ENCODE peak calls at places on chromosomes 3 and 15, in ten cellular contexts. D is iris pigment epithelial cell, T is HS-27A, X is endothelial cell of umbilical vein, A is HTR-8/SVneo, Z is kidney tubule cell, W is Calu3, R is NCI-H2029 treated with DMSO at 0.1 percent for 48 hours, P is sigmoid colon, L is tibial artery. K is an unnamed sample.

GRCh38 chr15:33460166-33460805 is 149.5 kb downstream of the RYR3 start:
- DNase-seq in D (no peak), T (no peak), X (no peak), A (no peak), Z (peak; percentile 86), W (no peak), R (no peak), P (no peak), L (no peak), K (no peak)

GRCh38 chr3:74041068-74041675 is 416.4 kb upstream of the PDZRN3 start:
- DNase-seq in D (no peak), T (no peak), X (no peak), A (no peak), Z (no peak), W (no peak), R (no peak), P (no peak), L (no peak), K (no peak)

GRCh38 chr3:171748341-171748918 is 61.9 kb downstream of the PLD1 start:
- DNase-seq in D (peak; percentile 44), T (no peak), X (no peak), A (no peak), Z (no peak), W (no peak), R (no peak), P (no peak), L (no peak), K (no peak)

GRCh38 chr15:39801641-39802309 is 19.1 kb upstream of the FSIP1 start:
- DNase-seq in D (no peak), T (no peak), X (peak; percentile 14), A (peak; percentile 28), Z (peak; percentile 44), W (peak; percentile 50), R (no peak), P (no peak), L (no peak), K (peak; percentile 48)

GRCh38 chr3:132242790-132243189 is 74.4 kb upstream of the ACP3 start:
- DNase-seq in D (no peak), T (no peak), X (no peak), A (no peak), Z (no peak), W (no peak), R (no peak), P (no peak), L (no peak), K (no peak)

GRCh38 chr3:168989396-168989795 is 674.1 kb downstream of the MECOM start:
- DNase-seq in D (peak; percentile 11), T (no peak), X (peak; percentile 30), A (no peak), Z (no peak), W (no peak), R (no peak), P (no peak), L (no peak), K (no peak)

GRCh38 chr15:92884813-92885461 is 15.2 kb upstream of the CHD2 start:
- DNase-seq in D (no peak), T (no peak), X (peak; percentile 36), A (no peak), Z (peak; percentile 44), W (no peak), R (no peak), P (no peak), L (no peak), K (no peak)

GRCh38 chr3:13788522-13789424 is 91.1 kb downstream of the WNT7A start:
- DNase-seq in D (no peak), T (no peak), X (no peak), A (no peak), Z (no peak), W (no peak), R (no peak), P (no peak), L (no peak), K (peak; percentile 6)

GRCh38 chr15:64092864-64093626 is 593 bp downstream of the CIAO2A start:
- DNase-seq in D (peak; percentile 83), T (no peak), X (peak; percentile 65), A (peak; percentile 30), Z (peak; percentile 45), W (peak; percentile 53), R (no peak), P (no peak), L (no peak), K (peak; percentile 56)

GRCh38 chr3:32147509-32147908 is 41.1 kb downstream of the GPD1L start:
- DNase-seq in D (no peak), T (no peak), X (no peak), A (no peak), Z (no peak), W (no peak), R (no peak), P (no peak), L (no peak), K (no peak)

GRCh38 chr15:101773496-101774100 is 29.7 kb upstream of the OR4F6 start:
- DNase-seq in D (no peak), T (no peak), X (no peak), A (no peak), Z (no peak), W (peak; percentile 62), R (no peak), P (no peak), L (no peak), K (no peak)

GRCh38 chr3:128215290-128215689 is 62.0 kb downstream of the EEFSEC start:
- DNase-seq in D (no peak), T (no peak), X (no peak), A (no peak), Z (peak; percentile 52), W (no peak), R (no peak), P (no peak), L (no peak), K (no peak)

GRCh38 chr3:187968883-187969580 is 184.9 kb upstream of the LPP start:
- DNase-seq in D (peak; percentile 94), T (no peak), X (no peak), A (peak; percentile 45), Z (peak; percentile 52), W (peak; percentile 71), R (no peak), P (no peak), L (peak; percentile 71), K (no peak)

GRCh38 chr3:10173926-10174435 is 9.3 kb downstream of the IRAK2 start:
- DNase-seq in D (peak; percentile 99), T (peak; percentile 69), X (peak; percentile 98), A (peak; percentile 82), Z (peak; percentile 100), W (peak; percentile 58), R (no peak), P (peak; percentile 82), L (peak; percentile 91), K (peak; percentile 77)

GRCh38 chr15:99333981-99334380 is 82.7 kb downstream of the LRRC28 start:
- DNase-seq in D (no peak), T (no peak), X (peak; percentile 73), A (no peak), Z (no peak), W (no peak), R (no peak), P (no peak), L (no peak), K (no peak)

GRCh38 chr3:32126305-32127015 is 20.0 kb downstream of the GPD1L start:
- DNase-seq in D (no peak), T (no peak), X (no peak), A (no peak), Z (no peak), W (no peak), R (no peak), P (no peak), L (no peak), K (no peak)

GRCh38 chr15:79572691-79573340 is 140.7 kb downstream of the MINAR1 start:
- DNase-seq in D (no peak), T (no peak), X (no peak), A (no peak), Z (no peak), W (no peak), R (no peak), P (no peak), L (no peak), K (no peak)

GRCh38 chr15:70802629-70803028 is 39.3 kb upstream of the UACA start:
- DNase-seq in D (peak; percentile 51), T (peak; percentile 81), X (peak; percentile 24), A (no peak), Z (peak; percentile 86), W (no peak), R (no peak), P (no peak), L (no peak), K (peak; percentile 44)

GRCh38 chr3:19256313-19256712 is 108.0 kb downstream of the KCNH8 start:
- DNase-seq in D (no peak), T (no peak), X (no peak), A (no peak), Z (no peak), W (no peak), R (no peak), P (no peak), L (no peak), K (no peak)

GRCh38 chr3:172749201-172749965 is 1.1 kb upstream of the ECT2 start:
- DNase-seq in D (peak; percentile 88), T (peak; percentile 86), X (peak; percentile 84), A (peak; percentile 52), Z (peak; percentile 98), W (peak; percentile 80), R (no peak), P (no peak), L (no peak), K (peak; percentile 78)

GRCh38 chr3:171967137-171967783 is 72.1 kb upstream of the FNDC3B start:
- DNase-seq in D (peak; percentile 85), T (no peak), X (peak; percentile 86), A (peak; percentile 42), Z (peak; percentile 82), W (peak; percentile 68), R (no peak), P (no peak), L (no peak), K (peak; percentile 74)

GRCh38 chr15:57025264-57025939 is 107.0 kb downstream of the TCF12 start:
- DNase-seq in D (peak; percentile 79), T (no peak), X (no peak), A (peak; percentile 8), Z (no peak), W (no peak), R (peak; percentile 43), P (no peak), L (no peak), K (no peak)

GRCh38 chr3:149647285-149647684 is 10.5 kb downstream of the WWTR1 start:
- DNase-seq in D (no peak), T (no peak), X (no peak), A (no peak), Z (no peak), W (no peak), R (no peak), P (no peak), L (no peak), K (no peak)